ENCODE peak calls at places on chromosomes 2 and 18, in five cellular contexts. W, K, F, U and E are unnamed samples.

GRCh38 chr2:225465827-225466226 is 66.3 kb downstream of the NYAP2 start:
- DNase-seq in W (no peak), U (no peak), F (no peak), K (no peak), E (no peak)

GRCh38 chr18:10329116-10329515 is 125.3 kb upstream of the APCDD1 start:
- DNase-seq in F (no peak), W (no peak), U (peak; percentile 15), K (peak; percentile 7), E (no peak)

GRCh38 chr18:40866013-40866644 is 1088.9 kb upstream of the PIK3C3 start:
- DNase-seq in W (no peak), U (peak; percentile 29), K (no peak), F (no peak), E (no peak)

GRCh38 chr2:207694811-207695281 is 16.6 kb upstream of the CCNYL1 start:
- DNase-seq in U (no peak), W (no peak), F (no peak), K (peak; percentile 49), E (no peak)

GRCh38 chr2:110990440-110990839 is 130.3 kb upstream of the BCL2L11 start:
- DNase-seq in K (no peak), U (no peak), F (no peak), W (no peak), E (no peak)

GRCh38 chr2:73588177-73588576 is 54.0 kb downstream of the NAT8 start:
- DNase-seq in K (peak; percentile 19), U (no peak), F (no peak), W (no peak), E (no peak)

GRCh38 chr2:58098254-58099096 is 51.9 kb downstream of the VRK2 start:
- DNase-seq in W (no peak), U (peak; percentile 36), K (peak; percentile 76), F (no peak), E (no peak)

GRCh38 chr2:71926860-71927756 is 220.6 kb downstream of the CYP26B1 start:
- DNase-seq in K (no peak), F (no peak), U (no peak), W (no peak), E (no peak)

GRCh38 chr18:35526476-35527120 is 28.8 kb upstream of the INO80C start:
- DNase-seq in W (peak; percentile 59), K (peak; percentile 93), F (no peak), U (no peak), E (no peak)

GRCh38 chr2:135819211-135819610 is 17.8 kb downstream of the LCT start:
- DNase-seq in F (no peak), W (no peak), U (no peak), K (peak; percentile 64), E (no peak)

GRCh38 chr2:24676493-24676892 is 116.7 kb downstream of the PTRHD1 start:
- DNase-seq in U (no peak), W (no peak), K (no peak), F (no peak), E (no peak)

GRCh38 chr2:145161656-145162055 is 641.7 kb upstream of the ZEB2 start:
- DNase-seq in U (no peak), F (no peak), K (no peak), W (no peak), E (no peak)

GRCh38 chr18:31101148-31102019 is 837 bp downstream of the DSC2 start:
- DNase-seq in U (no peak), W (peak; percentile 89), K (no peak), F (no peak), E (no peak)

GRCh38 chr18:31099490-31100230 is 2.6 kb downstream of the DSC2 start:
- DNase-seq in U (no peak), W (no peak), F (no peak), K (no peak), E (no peak)

GRCh38 chr18:31098878-31099277 is 3.3 kb downstream of the DSC2 start:
- DNase-seq in W (no peak), U (no peak), F (no peak), K (no peak), E (no peak)

GRCh38 chr18:31102020-31102684 is at the start of gene DSC2:
- DNase-seq in U (no peak), W (peak; percentile 65), K (no peak), F (no peak), E (peak; percentile 85)

GRCh38 chr18:31100598-31101147 is 1.5 kb downstream of the DSC2 start:
- DNase-seq in U (no peak), F (no peak), W (no peak), K (no peak), E (no peak)
- H3K4me3 ChIP-seq in U (peak overlapping the region; percentile 42), F (no peak overlapping the region), W (peak overlapping the region; percentile 64), K (no peak overlapping the region), E (peak overlapping the region; percentile 50)

GRCh38 chr2:28282861-28283646 is 109.6 kb upstream of the FOSL2 start:
- DNase-seq in K (no peak), W (no peak), U (no peak), F (no peak), E (no peak)

GRCh38 chr2:28288620-28289019 is 104.0 kb upstream of the FOSL2 start:
- DNase-seq in K (no peak), U (no peak), F (no peak), W (no peak), E (no peak)

GRCh38 chr2:28286678-28287077 is 106.0 kb upstream of the FOSL2 start:
- DNase-seq in K (peak; percentile 89), W (no peak), F (no peak), U (no peak), E (no peak)

GRCh38 chr2:28283861-28284260 is 108.8 kb upstream of the FOSL2 start:
- DNase-seq in W (no peak), K (no peak), U (no peak), F (no peak), E (no peak)

GRCh38 chr2:28287261-28287915 is 105.3 kb upstream of the FOSL2 start:
- DNase-seq in U (no peak), W (no peak), F (no peak), K (no peak), E (no peak)
- H3K4me3 ChIP-seq in U (no peak overlapping the region), W (no peak overlapping the region), F (no peak overlapping the region), K (no peak overlapping the region), E (no peak overlapping the region)

GRCh38 chr2:288743-289361 is 961 bp upstream of the ALKAL2 start:
- DNase-seq in F (no peak), U (no peak), W (no peak), K (no peak), E (no peak)
- H3K4me3 ChIP-seq in F (no peak overlapping the region), U (peak overlapping the region; percentile 48), W (peak overlapping the region; percentile 64), K (peak overlapping the region; percentile 59), E (peak overlapping the region; percentile 33)

DNA sequence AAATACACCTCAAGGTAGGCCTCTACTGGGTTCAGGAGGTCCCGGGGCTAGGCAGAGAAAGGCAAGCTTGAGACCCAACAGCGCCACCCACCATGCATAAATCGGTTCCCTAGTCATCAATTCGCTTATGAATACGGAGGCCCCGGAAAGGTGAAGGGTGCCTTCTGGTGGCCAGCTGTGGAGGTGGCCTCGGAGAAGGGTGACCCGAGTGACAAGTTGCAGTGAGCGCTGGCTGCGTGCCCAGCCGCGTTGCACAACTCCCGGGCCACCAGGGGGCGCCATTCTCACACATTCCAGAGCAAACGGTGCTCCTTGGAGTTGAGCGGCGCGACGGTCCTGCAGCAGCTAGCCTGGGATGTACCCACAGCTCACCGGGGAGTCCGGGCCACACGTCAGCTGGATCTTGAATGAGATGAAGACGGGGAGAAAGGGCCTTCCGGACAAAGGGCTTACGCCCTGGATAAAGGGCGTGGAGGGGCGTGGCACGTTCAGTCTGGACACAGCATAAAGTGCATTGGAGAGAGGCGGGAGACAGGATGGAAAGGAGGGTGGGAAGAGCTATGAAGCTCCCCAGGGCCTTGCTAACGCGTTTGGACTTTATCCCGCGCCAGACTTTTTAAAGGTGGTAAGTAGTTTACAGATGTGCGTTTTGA is 20.4 kb downstream of the TMSB10 start:
- DNase-seq in K (peak; percentile 89), F (peak; percentile 97), U (no peak), W (peak; percentile 97), E (peak; percentile 99)
- H3K4me3 ChIP-seq in K (peak overlapping the region; percentile 52), F (peak overlapping the region; percentile 86), U (peak overlapping the region; percentile 47), W (peak overlapping the region; percentile 50), E (peak overlapping the region; percentile 41)

DNA sequence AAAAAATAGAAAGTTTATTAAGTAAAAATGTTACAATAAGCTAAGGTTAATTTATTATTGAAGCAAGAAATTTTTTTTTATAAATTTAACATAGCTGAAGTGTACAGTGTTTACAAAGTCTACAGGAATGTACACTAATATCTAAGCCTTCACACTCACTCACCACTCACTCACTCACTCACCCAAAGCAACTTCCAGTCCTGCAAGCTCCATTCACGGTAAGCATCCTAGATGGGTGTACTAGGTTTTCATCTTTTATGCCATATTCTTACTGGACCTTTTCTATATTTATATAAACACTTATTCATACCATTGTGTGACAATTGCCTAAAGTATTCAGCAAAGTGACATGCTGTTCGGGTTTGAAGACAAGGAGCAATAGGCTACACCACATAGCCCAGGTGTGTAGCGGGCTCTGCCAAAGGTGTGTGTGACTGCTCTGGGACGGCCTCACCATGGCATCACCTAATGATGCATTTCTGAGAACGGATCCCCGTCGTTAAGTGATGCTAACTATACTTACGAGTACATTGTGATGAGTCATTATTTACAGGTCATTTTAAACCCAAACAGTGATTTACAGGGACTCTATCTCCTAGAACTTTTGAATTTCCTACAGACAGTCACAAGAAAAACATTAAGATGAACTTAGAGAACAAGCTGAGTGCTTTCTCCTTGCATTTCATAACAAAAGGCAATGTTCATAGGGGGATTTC is 76.3 kb upstream of the ID2 start:
- DNase-seq in U (peak; percentile 28), K (peak; percentile 57), F (no peak), W (peak; percentile 14), E (no peak)
- H3K4me3 ChIP-seq in U (no peak overlapping the region), K (no peak overlapping the region), F (no peak overlapping the region), W (no peak overlapping the region), E (no peak overlapping the region)

GRCh38 chr2:118853129-118853640 is 5.7 kb upstream of the EN1 start:
- DNase-seq in F (no peak), W (no peak), U (no peak), K (no peak), E (no peak)
- H3K4me3 ChIP-seq in F (no peak overlapping the region), W (no peak overlapping the region), U (peak overlapping the region; percentile 38), K (no peak overlapping the region), E (no peak overlapping the region)

DNA sequence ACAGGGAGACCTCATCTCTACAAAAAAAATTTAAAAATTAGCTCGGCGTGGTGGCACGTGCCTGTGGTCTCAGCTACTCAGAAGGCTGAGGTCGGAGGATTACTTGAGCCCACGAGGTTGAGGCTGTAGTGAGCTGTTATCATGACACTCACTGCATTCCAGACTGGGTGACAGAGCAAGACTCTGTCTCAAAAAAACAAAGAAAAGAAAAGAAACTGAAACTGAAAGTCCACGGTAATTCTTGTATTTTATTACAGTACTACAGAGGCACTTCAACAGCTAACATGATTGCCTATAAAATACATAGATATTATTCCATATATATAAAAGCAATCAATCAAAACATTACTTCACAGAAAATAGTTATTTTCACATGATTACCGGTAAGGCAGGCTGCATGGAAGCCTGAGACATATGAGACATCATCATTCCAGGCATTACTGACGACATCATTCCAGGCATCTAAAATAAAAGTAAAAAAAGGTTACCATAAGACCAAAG is 23.1 kb downstream of the PRPF40A start:
- DNase-seq in K (peak; percentile 89), W (no peak), U (peak; percentile 27), F (peak; percentile 18), E (no peak)
- H3K4me3 ChIP-seq in K (peak overlapping the region; percentile 29), W (peak overlapping the region; percentile 30), U (peak overlapping the region; percentile 30), F (no peak overlapping the region), E (no peak overlapping the region)